ENCODE peak calls at places on chromosomes 6 and 20, in seven cellular contexts. L is aorta; S is iPS-NIHi11; Z is GM19239; T is stimulated activated CD4-positive, alpha-beta T cell treated with anti-CD3 and anti-CD28 coated beads, Interleukin-15, amount 100 ng/mL, for 1 hour; J is mesothelial cell of epicardium; N is HFF-Myc. O is an unnamed sample.

GRCh38 chr6:159679091-159680077 is 13.7 kb downstream of the SOD2 start:
- DNase-seq in L (no peak), S (no peak), Z (no peak), T (no peak), J (no peak), N (no peak), O (no peak)

GRCh38 chr6:22133352-22133751 is 163.5 kb downstream of the PRL start:
- DNase-seq in L (no peak), S (no peak), Z (no peak), T (no peak), J (no peak), N (no peak), O (no peak)

GRCh38 chr20:44601801-44602204 is 19.4 kb downstream of the PKIG start:
- DNase-seq in L (peak), S (no peak), Z (no peak), T (no peak), J (no peak), N (no peak), O (no peak)

GRCh38 chr6:10837997-10838793 is at the start of gene MAK:
- DNase-seq in L (peak), S (peak), Z (peak), T (peak), J (peak), N (peak), O (no peak)

GRCh38 chr20:1894951-1895673 is at the start of gene SIRPA:
- DNase-seq in L (peak), S (peak), Z (peak), T (no peak), J (peak), N (no peak), O (no peak)

GRCh38 chr6:137641474-137642077 is 147.4 kb upstream of the OLIG3 start:
- DNase-seq in L (no peak), S (peak), Z (peak), T (peak), J (peak), N (peak), O (no peak)

GRCh38 chr20:48772183-48772976 is 55.4 kb downstream of the PREX1 start:
- DNase-seq in L (no peak), S (no peak), Z (no peak), T (no peak), J (no peak), N (no peak), O (no peak)

GRCh38 chr6:154907293-154907692 is 87.8 kb upstream of the TIAM2 start:
- DNase-seq in L (no peak), S (no peak), Z (no peak), T (no peak), J (no peak), N (no peak), O (no peak)

GRCh38 chr6:159152014-159152413 is 17.2 kb upstream of the FNDC1 start:
- DNase-seq in L (no peak), S (no peak), Z (no peak), T (no peak), J (no peak), N (no peak), O (no peak)

GRCh38 chr20:36856691-36857635 is 19.0 kb upstream of the TLDC2 start:
- DNase-seq in L (no peak), S (no peak), Z (no peak), T (no peak), J (no peak), N (no peak), O (no peak)

GRCh38 chr6:146886587-146887446 is 288.0 kb downstream of the ADGB start:
- DNase-seq in L (no peak), S (no peak), Z (no peak), T (no peak), J (no peak), N (no peak), O (no peak)

O was measured in cortex of kidney.